ENCODE peak calls at places on chromosomes 3 and 15, in four cellular contexts. I is K562, C is H1, U is GM12878. V is an unnamed sample.

GRCh38 chr3:180855364-180855763 is 57.1 kb upstream of the FXR1 start:
- DNase-seq in C (peak; percentile 43), I (no peak), U (no peak), V (peak; percentile 26)

GRCh38 chr3:16512435-16513140 is 911 bp downstream of the RFTN1 start:
- DNase-seq in I (no peak), U (no peak), C (no peak), V (no peak)

GRCh38 chr15:42024303-42024702 is 3.5 kb upstream of the PLA2G4E start:
- DNase-seq in C (no peak), U (no peak), I (no peak), V (no peak)

GRCh38 chr3:12371525-12372140 is 82.8 kb downstream of the PPARG start:
- DNase-seq in U (no peak), C (no peak), I (no peak), V (no peak)

GRCh38 chr3:174758943-174759342 is 100.2 kb upstream of the NAALADL2 start:
- DNase-seq in C (no peak), I (no peak), U (no peak), V (no peak)

GRCh38 chr15:74320358-74321247 is 46.8 kb downstream of the CYP11A1 start:
- DNase-seq in U (no peak), I (peak; percentile 77), C (no peak), V (peak; percentile 38)

GRCh38 chr15:39172380-39173281 is 408.2 kb upstream of the THBS1 start:
- DNase-seq in U (no peak), I (no peak), C (no peak), V (no peak)

GRCh38 chr3:196194542-196194915 is 16.7 kb downstream of the ZDHHC19 start:
- DNase-seq in U (no peak), I (peak; percentile 36), C (no peak), V (no peak)

GRCh38 chr3:48024401-48024800 is 8.2 kb upstream of the MAP4 start:
- DNase-seq in U (no peak), C (no peak), I (no peak), V (no peak)

GRCh38 chr3:10845839-10846656 is 30.0 kb downstream of the SLC6A11 start:
- DNase-seq in I (no peak), C (no peak), U (peak; percentile 45), V (no peak)

GRCh38 chr3:62149539-62149938 is 223.8 kb downstream of the FEZF2 start:
- DNase-seq in C (no peak), U (no peak), I (no peak), V (no peak)

GRCh38 chr3:30964612-30965011 is 70.2 kb upstream of the GADL1 start:
- DNase-seq in I (no peak), U (peak; percentile 30), C (no peak), V (no peak)

GRCh38 chr15:57385923-57386390 is 9.7 kb downstream of the CGNL1 start:
- DNase-seq in U (no peak), I (no peak), C (no peak), V (no peak)

GRCh38 chr3:16171825-16172224 is 2.7 kb upstream of the GALNT15 start:
- DNase-seq in C (no peak), U (no peak), I (no peak), V (no peak)

GRCh38 chr15:90955911-90956310 is 1.2 kb downstream of the RCCD1 start:
- DNase-seq in C (no peak), U (no peak), I (peak; percentile 62), V (no peak)

GRCh38 chr15:55527150-55527549 is 19.1 kb upstream of the DNAAF4 start:
- DNase-seq in C (no peak), U (no peak), I (no peak), V (no peak)

GRCh38 chr3:158742861-158743260 is 10.6 kb upstream of the RARRES1 start:
- DNase-seq in I (no peak), U (no peak), C (no peak), V (no peak)

GRCh38 chr3:42066516-42067181 is 24.5 kb upstream of the TRAK1 start:
- DNase-seq in U (no peak), C (no peak), I (no peak), V (no peak)

GRCh38 chr15:83846847-83847246 is 192.9 kb downstream of the ADAMTSL3 start:
- DNase-seq in C (no peak), U (no peak), I (no peak), V (no peak)

GRCh38 chr3:632571-633170 is 436.1 kb downstream of the CHL1 start:
- DNase-seq in I (peak; percentile 71), C (peak; percentile 51), U (no peak), V (peak; percentile 35)

GRCh38 chr3:185948292-185948691 is 10.5 kb upstream of the TRA2B start:
- DNase-seq in I (no peak), C (no peak), U (no peak), V (no peak)

GRCh38 chr3:69671082-69671952 is 67.9 kb upstream of the MITF start:
- DNase-seq in C (no peak), I (peak; percentile 50), U (no peak), V (peak; percentile 15)

GRCh38 chr15:52379395-52380111 is 83.9 kb upstream of the MYO5C start:
- DNase-seq in U (peak; percentile 91), C (no peak), I (no peak), V (no peak)

GRCh38 chr15:42037650-42038049 is 16.8 kb upstream of the PLA2G4E start:
- DNase-seq in I (no peak), U (no peak), C (no peak), V (no peak)

GRCh38 chr3:36597422-36597821 is 166.9 kb downstream of the DCLK3 start:
- DNase-seq in C (no peak), U (no peak), I (no peak), V (no peak)
- TF ChIP-seq EGR1 in C (no peak), U (no peak), I (no peak), V (no peak)

DNA sequence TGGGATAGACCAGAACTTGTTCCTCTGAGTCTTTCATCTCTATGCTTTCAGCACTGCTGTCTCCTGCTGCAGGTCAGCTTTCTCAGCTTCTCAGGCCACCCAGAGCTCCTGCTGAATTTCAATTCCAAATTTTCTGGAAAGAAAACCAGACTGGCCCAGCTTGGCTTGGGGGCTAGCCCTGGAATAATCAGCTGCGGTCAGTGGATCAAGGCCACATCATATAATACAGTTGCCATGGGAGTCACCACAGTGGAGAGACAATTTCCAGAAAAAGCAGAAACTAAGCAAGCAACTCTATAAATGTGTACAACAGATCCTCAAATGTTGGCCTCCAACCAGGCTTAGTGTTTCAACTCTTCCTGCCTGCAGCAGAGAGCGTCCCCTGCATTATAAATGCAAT is 91.1 kb upstream of the SLC24A5 start:
- DNase-seq in I (no peak), C (no peak), U (no peak), V (no peak)
- TF ChIP-seq EGR1 in I (no peak), C (no peak), U (no peak), V (no peak)

DNA sequence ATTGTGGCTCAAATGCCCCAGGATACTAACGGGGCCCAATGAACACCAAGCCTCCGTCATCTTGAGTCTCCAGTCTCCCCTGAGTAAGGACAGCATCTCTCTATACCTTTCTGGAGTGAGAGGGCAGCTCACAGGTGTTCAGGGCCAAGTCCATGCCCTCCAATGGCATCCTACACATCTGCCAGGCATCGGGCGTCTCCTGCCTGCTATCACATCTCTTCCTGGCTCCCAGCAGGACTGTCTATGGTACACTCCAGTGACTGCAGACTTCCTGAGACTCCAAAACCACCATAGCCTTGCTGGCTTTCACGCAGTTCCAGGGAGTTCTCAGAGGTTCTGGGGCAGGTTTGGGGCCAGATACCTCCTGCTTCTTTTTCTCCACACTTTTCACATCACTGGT is 28.3 kb downstream of the CX3CR1 start:
- DNase-seq in C (no peak), U (no peak), I (no peak), V (no peak)
- TF ChIP-seq EGR1 in C (no peak), U (no peak), I (no peak), V (no peak)

GRCh38 chr3:113885050-113885449 is 46.5 kb downstream of the GRAMD1C start:
- DNase-seq in C (no peak), U (no peak), I (no peak), V (no peak)
- TF ChIP-seq EGR1 in C (no peak), U (no peak), I (no peak), V (no peak)

DNA sequence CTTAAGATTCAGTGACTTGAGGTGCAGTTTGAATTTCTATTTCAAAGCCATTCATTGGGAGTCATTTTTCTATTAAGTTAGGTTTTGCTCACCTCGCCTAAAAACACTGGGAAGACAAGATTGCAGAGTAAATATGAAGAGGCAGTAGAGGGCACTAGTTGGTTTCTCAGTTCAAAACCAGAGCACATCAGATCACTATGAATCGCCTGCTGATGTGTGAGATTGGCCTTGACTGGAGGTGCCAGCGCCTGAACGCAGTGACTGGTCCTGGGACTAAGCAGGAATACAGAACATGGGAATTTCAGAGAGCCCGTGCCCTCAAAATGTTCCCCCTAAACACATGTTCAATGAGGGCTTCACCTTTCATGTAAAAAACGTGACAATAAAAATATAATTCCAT is 229.0 kb downstream of the ITPR1 start:
- DNase-seq in U (no peak), C (no peak), I (peak; percentile 83), V (peak; percentile 68)
- TF ChIP-seq EGR1 in U (no peak), C (no peak), I (no peak), V (no peak)

GRCh38 chr15:89174476-89174875 is 46.9 kb downstream of the RLBP1 start:
- DNase-seq in C (no peak), I (no peak), U (no peak), V (no peak)
- TF ChIP-seq EGR1 in C (no peak), I (no peak), U (no peak), V (no peak)

GRCh38 chr3:172464306-172464705 is 16.1 kb upstream of the GHSR start:
- DNase-seq in C (no peak), I (no peak), U (no peak), V (no peak)

GRCh38 chr3:172466553-172467130 is 18.4 kb upstream of the GHSR start:
- DNase-seq in C (no peak), U (no peak), I (no peak), V (no peak)

GRCh38 chr3:172470588-172470987 is 22.3 kb upstream of the GHSR start:
- DNase-seq in I (no peak), U (no peak), C (no peak), V (no peak)

GRCh38 chr3:172465281-172465680 is 17.0 kb upstream of the GHSR start:
- DNase-seq in U (no peak), C (no peak), I (no peak), V (no peak)

GRCh38 chr3:172467170-172467824 is 19.0 kb upstream of the GHSR start:
- DNase-seq in C (no peak), I (peak; percentile 8), U (no peak), V (peak; percentile 42)
- TF ChIP-seq EGR1 in C (no peak), I (no peak), U (no peak), V (peak; percentile 24)

DNA sequence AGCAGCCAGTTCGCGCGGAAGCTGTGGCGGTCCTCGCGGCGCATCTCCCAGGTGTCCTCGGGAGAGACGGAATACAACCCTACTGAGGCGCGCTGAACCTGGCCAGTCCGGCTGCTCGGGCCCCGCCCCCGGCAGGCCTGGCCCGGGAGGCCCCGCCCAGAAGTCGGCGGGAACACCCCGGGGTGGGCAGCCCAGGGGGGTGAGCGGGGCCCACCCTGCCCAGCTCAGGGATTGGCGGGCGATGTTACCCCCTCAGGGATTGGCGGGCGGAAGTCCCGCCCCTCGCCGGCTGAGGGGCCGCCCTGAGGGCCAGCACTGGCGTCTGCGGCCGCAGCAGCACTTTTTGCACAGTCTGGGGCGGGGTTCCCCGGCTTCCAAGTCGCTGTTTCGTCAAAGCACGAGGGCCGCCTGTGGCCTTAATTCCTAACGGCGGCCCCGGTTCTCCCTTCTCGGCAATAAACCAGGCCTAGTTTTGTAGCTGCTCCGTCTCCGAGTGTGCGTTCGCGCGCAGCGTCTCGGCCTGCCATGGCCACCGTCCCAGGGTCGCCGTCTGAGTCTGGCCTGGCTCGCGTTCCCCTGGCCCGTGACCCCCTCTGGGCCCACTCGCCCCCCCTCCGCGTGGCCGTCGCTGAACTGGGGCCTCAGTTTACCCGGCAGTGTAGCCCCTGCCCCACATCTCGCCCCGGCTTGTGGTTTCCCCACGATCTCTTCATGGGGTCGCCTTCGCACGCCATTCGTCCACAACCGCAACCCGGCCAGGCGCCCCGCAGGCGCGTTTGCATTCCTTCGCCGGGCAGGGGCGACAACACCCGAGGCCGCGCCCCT is 30.0 kb downstream of the NBEAL2 start:
- DNase-seq in C (peak; percentile 73), I (no peak), U (peak; percentile 40), V (no peak)
- TF ChIP-seq EGR1 in C (peak; percentile 23), I (no peak), U (no peak), V (no peak)

V was measured in HCT116.